ENCODE peak calls at places on chromosomes 13 and 19, in ten cellular contexts. One of them, this sample, is unnamed.

GRCh38 chr19:56253737-56254136 is 18.8 kb upstream of the EDDM13 start:
- DNase-seq in C1 segment of cervical spinal cord: no peak
- DNase-seq in CD8-positive, alpha-beta T cell: no peak
- DNase-seq in MV-4-11: peak
- DNase-seq in NCI-H1092: peak
- DNase-seq in right lobe of liver: no peak
- DNase-seq in activated T-cell treated with anti-CD3 and anti-CD28 coated beads, Interleukin-2, amount 50 U/mL, for 24 hours: no peak
- DNase-seq in stimulated activated CD4-positive, alpha-beta T cell treated with anti-CD3 and anti-CD28 coated beads, Interleukin-15, amount 100 ng/mL, for 1 hour: no peak
- DNase-seq in mesenchymal stem cell: peak
- DNase-seq in NCI-H69: peak
- DNase-seq in this sample: no peak

GRCh38 chr19:45455707-45456499 is 11.9 kb upstream of the FOSB start:
- DNase-seq in C1 segment of cervical spinal cord: peak
- DNase-seq in CD8-positive, alpha-beta T cell: peak
- DNase-seq in MV-4-11: peak
- DNase-seq in NCI-H1092: no peak
- DNase-seq in right lobe of liver: peak
- DNase-seq in activated T-cell treated with anti-CD3 and anti-CD28 coated beads, Interleukin-2, amount 50 U/mL, for 24 hours: peak
- DNase-seq in stimulated activated CD4-positive, alpha-beta T cell treated with anti-CD3 and anti-CD28 coated beads, Interleukin-15, amount 100 ng/mL, for 1 hour: no peak
- DNase-seq in mesenchymal stem cell: peak
- DNase-seq in NCI-H69: peak
- DNase-seq in this sample: peak

GRCh38 chr19:45385392-45386221 is 15.2 kb upstream of the ERCC2 start:
- DNase-seq in C1 segment of cervical spinal cord: no peak
- DNase-seq in CD8-positive, alpha-beta T cell: no peak
- DNase-seq in MV-4-11: no peak
- DNase-seq in NCI-H1092: no peak
- DNase-seq in right lobe of liver: no peak
- DNase-seq in activated T-cell treated with anti-CD3 and anti-CD28 coated beads, Interleukin-2, amount 50 U/mL, for 24 hours: no peak
- DNase-seq in stimulated activated CD4-positive, alpha-beta T cell treated with anti-CD3 and anti-CD28 coated beads, Interleukin-15, amount 100 ng/mL, for 1 hour: no peak
- DNase-seq in mesenchymal stem cell: no peak
- DNase-seq in NCI-H69: peak
- DNase-seq in this sample: no peak

GRCh38 chr19:15297416-15298224 is 34.7 kb downstream of the BRD4 start:
- DNase-seq in C1 segment of cervical spinal cord: no peak
- DNase-seq in CD8-positive, alpha-beta T cell: peak
- DNase-seq in MV-4-11: peak
- DNase-seq in NCI-H1092: no peak
- DNase-seq in right lobe of liver: no peak
- DNase-seq in activated T-cell treated with anti-CD3 and anti-CD28 coated beads, Interleukin-2, amount 50 U/mL, for 24 hours: no peak
- DNase-seq in stimulated activated CD4-positive, alpha-beta T cell treated with anti-CD3 and anti-CD28 coated beads, Interleukin-15, amount 100 ng/mL, for 1 hour: no peak
- DNase-seq in mesenchymal stem cell: peak
- DNase-seq in NCI-H69: peak
- DNase-seq in this sample: no peak

GRCh38 chr19:39194832-39195542 is 1.8 kb upstream of the NCCRP1 start:
- DNase-seq in C1 segment of cervical spinal cord: no peak
- DNase-seq in CD8-positive, alpha-beta T cell: no peak
- DNase-seq in MV-4-11: no peak
- DNase-seq in NCI-H1092: no peak
- DNase-seq in right lobe of liver: no peak
- DNase-seq in activated T-cell treated with anti-CD3 and anti-CD28 coated beads, Interleukin-2, amount 50 U/mL, for 24 hours: no peak
- DNase-seq in stimulated activated CD4-positive, alpha-beta T cell treated with anti-CD3 and anti-CD28 coated beads, Interleukin-15, amount 100 ng/mL, for 1 hour: no peak
- DNase-seq in mesenchymal stem cell: no peak
- DNase-seq in NCI-H69: peak
- DNase-seq in this sample: no peak

GRCh38 chr19:14375055-14375581 is 6.1 kb upstream of the ADGRE5 start:
- DNase-seq in C1 segment of cervical spinal cord: peak
- DNase-seq in CD8-positive, alpha-beta T cell: peak
- DNase-seq in MV-4-11: peak
- DNase-seq in NCI-H1092: no peak
- DNase-seq in right lobe of liver: peak
- DNase-seq in activated T-cell treated with anti-CD3 and anti-CD28 coated beads, Interleukin-2, amount 50 U/mL, for 24 hours: peak
- DNase-seq in stimulated activated CD4-positive, alpha-beta T cell treated with anti-CD3 and anti-CD28 coated beads, Interleukin-15, amount 100 ng/mL, for 1 hour: no peak
- DNase-seq in mesenchymal stem cell: no peak
- DNase-seq in NCI-H69: no peak
- DNase-seq in this sample: no peak

GRCh38 chr13:98500963-98501421 is 75.9 kb downstream of the STK24 start:
- DNase-seq in C1 segment of cervical spinal cord: no peak
- DNase-seq in CD8-positive, alpha-beta T cell: no peak
- DNase-seq in MV-4-11: peak
- DNase-seq in NCI-H1092: no peak
- DNase-seq in right lobe of liver: peak
- DNase-seq in activated T-cell treated with anti-CD3 and anti-CD28 coated beads, Interleukin-2, amount 50 U/mL, for 24 hours: no peak
- DNase-seq in stimulated activated CD4-positive, alpha-beta T cell treated with anti-CD3 and anti-CD28 coated beads, Interleukin-15, amount 100 ng/mL, for 1 hour: no peak
- DNase-seq in mesenchymal stem cell: no peak
- DNase-seq in NCI-H69: no peak
- DNase-seq in this sample: no peak

GRCh38 chr19:677201-677600 is 1.0 kb downstream of the FSTL3 start:
- DNase-seq in C1 segment of cervical spinal cord: no peak
- DNase-seq in CD8-positive, alpha-beta T cell: peak
- DNase-seq in MV-4-11: no peak
- DNase-seq in NCI-H1092: no peak
- DNase-seq in right lobe of liver: peak
- DNase-seq in activated T-cell treated with anti-CD3 and anti-CD28 coated beads, Interleukin-2, amount 50 U/mL, for 24 hours: no peak
- DNase-seq in stimulated activated CD4-positive, alpha-beta T cell treated with anti-CD3 and anti-CD28 coated beads, Interleukin-15, amount 100 ng/mL, for 1 hour: no peak
- DNase-seq in mesenchymal stem cell: peak
- DNase-seq in NCI-H69: peak
- DNase-seq in this sample: peak

GRCh38 chr13:28161370-28161769 is 23.0 kb downstream of the PAN3 start:
- DNase-seq in C1 segment of cervical spinal cord: no peak
- DNase-seq in CD8-positive, alpha-beta T cell: no peak
- DNase-seq in MV-4-11: peak
- DNase-seq in NCI-H1092: no peak
- DNase-seq in right lobe of liver: no peak
- DNase-seq in activated T-cell treated with anti-CD3 and anti-CD28 coated beads, Interleukin-2, amount 50 U/mL, for 24 hours: no peak
- DNase-seq in stimulated activated CD4-positive, alpha-beta T cell treated with anti-CD3 and anti-CD28 coated beads, Interleukin-15, amount 100 ng/mL, for 1 hour: no peak
- DNase-seq in mesenchymal stem cell: peak
- DNase-seq in NCI-H69: no peak
- DNase-seq in this sample: no peak

GRCh38 chr13:97114696-97115095 is 107.4 kb upstream of the MBNL2 start:
- DNase-seq in C1 segment of cervical spinal cord: no peak
- DNase-seq in CD8-positive, alpha-beta T cell: no peak
- DNase-seq in MV-4-11: no peak
- DNase-seq in NCI-H1092: no peak
- DNase-seq in right lobe of liver: no peak
- DNase-seq in activated T-cell treated with anti-CD3 and anti-CD28 coated beads, Interleukin-2, amount 50 U/mL, for 24 hours: no peak
- DNase-seq in stimulated activated CD4-positive, alpha-beta T cell treated with anti-CD3 and anti-CD28 coated beads, Interleukin-15, amount 100 ng/mL, for 1 hour: no peak
- DNase-seq in mesenchymal stem cell: peak
- DNase-seq in NCI-H69: peak
- DNase-seq in this sample: no peak

GRCh38 chr19:39833464-39834286 is at the start of gene DYRK1B:
- DNase-seq in C1 segment of cervical spinal cord: peak
- DNase-seq in CD8-positive, alpha-beta T cell: peak
- DNase-seq in MV-4-11: peak
- DNase-seq in NCI-H1092: peak
- DNase-seq in right lobe of liver: peak
- DNase-seq in activated T-cell treated with anti-CD3 and anti-CD28 coated beads, Interleukin-2, amount 50 U/mL, for 24 hours: peak
- DNase-seq in stimulated activated CD4-positive, alpha-beta T cell treated with anti-CD3 and anti-CD28 coated beads, Interleukin-15, amount 100 ng/mL, for 1 hour: peak
- DNase-seq in mesenchymal stem cell: peak
- DNase-seq in NCI-H69: peak
- DNase-seq in this sample: peak

GRCh38 chr13:105346141-105346766 is 1189.2 kb downstream of the EFNB2 start:
- DNase-seq in C1 segment of cervical spinal cord: no peak
- DNase-seq in CD8-positive, alpha-beta T cell: no peak
- DNase-seq in MV-4-11: no peak
- DNase-seq in NCI-H1092: no peak
- DNase-seq in right lobe of liver: no peak
- DNase-seq in activated T-cell treated with anti-CD3 and anti-CD28 coated beads, Interleukin-2, amount 50 U/mL, for 24 hours: no peak
- DNase-seq in stimulated activated CD4-positive, alpha-beta T cell treated with anti-CD3 and anti-CD28 coated beads, Interleukin-15, amount 100 ng/mL, for 1 hour: no peak
- DNase-seq in mesenchymal stem cell: peak
- DNase-seq in NCI-H69: no peak
- DNase-seq in this sample: no peak

GRCh38 chr19:4089946-4090345 is 23.2 kb upstream of the ZBTB7A start:
- DNase-seq in C1 segment of cervical spinal cord: no peak
- DNase-seq in CD8-positive, alpha-beta T cell: no peak
- DNase-seq in MV-4-11: no peak
- DNase-seq in NCI-H1092: no peak
- DNase-seq in right lobe of liver: no peak
- DNase-seq in activated T-cell treated with anti-CD3 and anti-CD28 coated beads, Interleukin-2, amount 50 U/mL, for 24 hours: no peak
- DNase-seq in stimulated activated CD4-positive, alpha-beta T cell treated with anti-CD3 and anti-CD28 coated beads, Interleukin-15, amount 100 ng/mL, for 1 hour: no peak
- DNase-seq in mesenchymal stem cell: no peak
- DNase-seq in NCI-H69: no peak
- DNase-seq in this sample: no peak

GRCh38 chr19:42102877-42103276 is 26.9 kb downstream of the ZNF574 start:
- DNase-seq in C1 segment of cervical spinal cord: no peak
- DNase-seq in CD8-positive, alpha-beta T cell: no peak
- DNase-seq in MV-4-11: no peak
- DNase-seq in NCI-H1092: no peak
- DNase-seq in right lobe of liver: no peak
- DNase-seq in activated T-cell treated with anti-CD3 and anti-CD28 coated beads, Interleukin-2, amount 50 U/mL, for 24 hours: no peak
- DNase-seq in stimulated activated CD4-positive, alpha-beta T cell treated with anti-CD3 and anti-CD28 coated beads, Interleukin-15, amount 100 ng/mL, for 1 hour: no peak
- DNase-seq in mesenchymal stem cell: no peak
- DNase-seq in NCI-H69: no peak
- DNase-seq in this sample: no peak

GRCh38 chr19:12872941-12873890 is 8.0 kb downstream of the DNASE2 start:
- DNase-seq in C1 segment of cervical spinal cord: no peak
- DNase-seq in CD8-positive, alpha-beta T cell: peak
- DNase-seq in MV-4-11: peak
- DNase-seq in NCI-H1092: no peak
- DNase-seq in right lobe of liver: peak
- DNase-seq in activated T-cell treated with anti-CD3 and anti-CD28 coated beads, Interleukin-2, amount 50 U/mL, for 24 hours: peak
- DNase-seq in stimulated activated CD4-positive, alpha-beta T cell treated with anti-CD3 and anti-CD28 coated beads, Interleukin-15, amount 100 ng/mL, for 1 hour: no peak
- DNase-seq in mesenchymal stem cell: peak
- DNase-seq in NCI-H69: peak
- DNase-seq in this sample: peak

GRCh38 chr19:32436692-32437091 is 31.1 kb downstream of the DPY19L3 start:
- DNase-seq in C1 segment of cervical spinal cord: no peak
- DNase-seq in CD8-positive, alpha-beta T cell: no peak
- DNase-seq in MV-4-11: no peak
- DNase-seq in NCI-H1092: no peak
- DNase-seq in right lobe of liver: no peak
- DNase-seq in activated T-cell treated with anti-CD3 and anti-CD28 coated beads, Interleukin-2, amount 50 U/mL, for 24 hours: no peak
- DNase-seq in stimulated activated CD4-positive, alpha-beta T cell treated with anti-CD3 and anti-CD28 coated beads, Interleukin-15, amount 100 ng/mL, for 1 hour: no peak
- DNase-seq in mesenchymal stem cell: no peak
- DNase-seq in NCI-H69: no peak
- DNase-seq in this sample: no peak

GRCh38 chr13:110393761-110394160 is 86.7 kb downstream of the COL4A2 start:
- DNase-seq in C1 segment of cervical spinal cord: no peak
- DNase-seq in CD8-positive, alpha-beta T cell: no peak
- DNase-seq in MV-4-11: no peak
- DNase-seq in NCI-H1092: no peak
- DNase-seq in right lobe of liver: no peak
- DNase-seq in activated T-cell treated with anti-CD3 and anti-CD28 coated beads, Interleukin-2, amount 50 U/mL, for 24 hours: no peak
- DNase-seq in stimulated activated CD4-positive, alpha-beta T cell treated with anti-CD3 and anti-CD28 coated beads, Interleukin-15, amount 100 ng/mL, for 1 hour: no peak
- DNase-seq in mesenchymal stem cell: no peak
- DNase-seq in NCI-H69: no peak
- DNase-seq in this sample: no peak

GRCh38 chr19:5170329-5170745 is 170.3 kb downstream of the PTPRS start:
- DNase-seq in C1 segment of cervical spinal cord: no peak
- DNase-seq in CD8-positive, alpha-beta T cell: peak
- DNase-seq in MV-4-11: no peak
- DNase-seq in NCI-H1092: no peak
- DNase-seq in right lobe of liver: peak
- DNase-seq in activated T-cell treated with anti-CD3 and anti-CD28 coated beads, Interleukin-2, amount 50 U/mL, for 24 hours: peak
- DNase-seq in stimulated activated CD4-positive, alpha-beta T cell treated with anti-CD3 and anti-CD28 coated beads, Interleukin-15, amount 100 ng/mL, for 1 hour: peak
- DNase-seq in mesenchymal stem cell: no peak
- DNase-seq in NCI-H69: peak
- DNase-seq in this sample: no peak

GRCh38 chr19:34257559-34257924 is 3.2 kb downstream of the GARRE1 start:
- DNase-seq in C1 segment of cervical spinal cord: no peak
- DNase-seq in CD8-positive, alpha-beta T cell: no peak
- DNase-seq in MV-4-11: no peak
- DNase-seq in NCI-H1092: no peak
- DNase-seq in right lobe of liver: no peak
- DNase-seq in activated T-cell treated with anti-CD3 and anti-CD28 coated beads, Interleukin-2, amount 50 U/mL, for 24 hours: no peak
- DNase-seq in stimulated activated CD4-positive, alpha-beta T cell treated with anti-CD3 and anti-CD28 coated beads, Interleukin-15, amount 100 ng/mL, for 1 hour: no peak
- DNase-seq in mesenchymal stem cell: no peak
- DNase-seq in NCI-H69: no peak
- DNase-seq in this sample: no peak

GRCh38 chr13:66329988-66330429 is 900.1 kb downstream of the PCDH9 start:
- DNase-seq in C1 segment of cervical spinal cord: no peak
- DNase-seq in CD8-positive, alpha-beta T cell: no peak
- DNase-seq in MV-4-11: peak
- DNase-seq in NCI-H1092: peak
- DNase-seq in right lobe of liver: no peak
- DNase-seq in activated T-cell treated with anti-CD3 and anti-CD28 coated beads, Interleukin-2, amount 50 U/mL, for 24 hours: no peak
- DNase-seq in stimulated activated CD4-positive, alpha-beta T cell treated with anti-CD3 and anti-CD28 coated beads, Interleukin-15, amount 100 ng/mL, for 1 hour: no peak
- DNase-seq in mesenchymal stem cell: no peak
- DNase-seq in NCI-H69: peak
- DNase-seq in this sample: no peak

GRCh38 chr13:100523437-100523836 is 65.2 kb downstream of the GGACT start:
- DNase-seq in C1 segment of cervical spinal cord: no peak
- DNase-seq in CD8-positive, alpha-beta T cell: no peak
- DNase-seq in MV-4-11: no peak
- DNase-seq in NCI-H1092: no peak
- DNase-seq in right lobe of liver: no peak
- DNase-seq in activated T-cell treated with anti-CD3 and anti-CD28 coated beads, Interleukin-2, amount 50 U/mL, for 24 hours: no peak
- DNase-seq in stimulated activated CD4-positive, alpha-beta T cell treated with anti-CD3 and anti-CD28 coated beads, Interleukin-15, amount 100 ng/mL, for 1 hour: no peak
- DNase-seq in mesenchymal stem cell: no peak
- DNase-seq in NCI-H69: peak
- DNase-seq in this sample: no peak